ENCODE peak calls at places on chromosomes 4 and X, in five cellular contexts. L, C, F, S and J are unnamed samples.

GRCh38 chr4:93897559-93897958 is 69.0 kb downstream of the ATOH1 start:
- DNase-seq in S (no peak), L (no peak), C (peak), F (peak), J (peak)

GRCh38 chr4:31617667-31618066 is 897.5 kb downstream of the PCDH7 start:
- DNase-seq in L (no peak), C (no peak), S (no peak), F (no peak), J (no peak)

GRCh38 chr4:89353514-89353913 is 45.9 kb upstream of the GPRIN3 start:
- DNase-seq in S (no peak), C (no peak), F (no peak), L (no peak), J (no peak)

GRCh38 chrX:126456136-126456535 is 96.5 kb downstream of the DCAF12L1 start:
- DNase-seq in F (no peak), L (no peak), C (no peak), S (no peak), J (no peak)

GRCh38 chr4:149845643-149846208 is 30.1 kb upstream of the IQCM start:
- DNase-seq in S (no peak), F (no peak), L (no peak), C (no peak), J (no peak)

GRCh38 chr4:1204828-1205591 is 32.6 kb upstream of the SPON2 start:
- DNase-seq in F (no peak), S (no peak), C (peak), L (peak), J (no peak)

GRCh38 chrX:127726227-127726626 is 326.0 kb downstream of the ACTRT1 start:
- DNase-seq in F (no peak), S (no peak), L (no peak), C (no peak), J (no peak)

GRCh38 chrX:2595258-2595657 is 94.5 kb upstream of the DHRSX start:
- DNase-seq in C (no peak), L (no peak), S (no peak), F (no peak), J (no peak)

GRCh38 chr4:5730993-5731975 is 20.3 kb downstream of the EVC start:
- DNase-seq in S (no peak), L (no peak), C (no peak), F (no peak), J (no peak)

GRCh38 chr4:108637856-108638255 is 12.5 kb upstream of the OSTC start:
- DNase-seq in F (no peak), S (no peak), L (no peak), C (no peak), J (no peak)

GRCh38 chrX:120136128-120136527 is 20.4 kb upstream of the RHOXF1 start:
- DNase-seq in L (no peak), S (no peak), F (no peak), C (no peak), J (no peak)

GRCh38 chr4:126346654-126347053 is 1031.9 kb downstream of the FAT4 start:
- DNase-seq in L (no peak), F (no peak), S (no peak), C (peak), J (no peak)

GRCh38 chr4:142707397-142707796 is 138.7 kb downstream of the INPP4B start:
- DNase-seq in S (no peak), F (no peak), L (no peak), C (no peak), J (no peak)

GRCh38 chr4:61201562-61202099 is 1.5 kb downstream of the ADGRL3 start:
- DNase-seq in L (peak), C (peak), S (no peak), F (no peak), J (no peak)

GRCh38 chr4:127558489-127559407 is 74.0 kb upstream of the INTU start:
- DNase-seq in C (no peak), L (no peak), S (no peak), F (no peak), J (no peak)

GRCh38 chr4:88757067-88757466 is 59.4 kb upstream of the NAP1L5 start:
- DNase-seq in C (no peak), L (no peak), S (no peak), F (no peak), J (no peak)

GRCh38 chr4:41632481-41633073 is 94.6 kb downstream of the LIMCH1 start:
- DNase-seq in L (no peak), F (no peak), C (no peak), S (no peak), J (no peak)

GRCh38 chr4:122583906-122584305 is 37.0 kb downstream of the IL21 start:
- DNase-seq in C (no peak), S (no peak), F (no peak), L (no peak), J (no peak)

GRCh38 chr4:140448830-140449229 is 21.4 kb upstream of the CLGN start:
- DNase-seq in C (peak), L (no peak), S (no peak), F (no peak), J (no peak)

GRCh38 chr4:187006189-187006618 is 282.5 kb upstream of the FAT1 start:
- DNase-seq in C (no peak), S (no peak), L (no peak), F (no peak), J (no peak)

GRCh38 chrX:112470551-112470950 is 209.2 kb downstream of the LHFPL1 start:
- DNase-seq in S (no peak), L (no peak), C (no peak), F (no peak), J (no peak)

GRCh38 chr4:116395408-116395807 is 690.0 kb downstream of the TRAM1L1 start:
- DNase-seq in S (no peak), L (no peak), F (no peak), C (no peak), J (no peak)

GRCh38 chr4:42281324-42282020 is 115.8 kb upstream of the SHISA3 start:
- DNase-seq in C (no peak), L (no peak), F (no peak), S (no peak), J (no peak)

GRCh38 chr4:165133150-165133549 is 20.5 kb upstream of the TMEM192 start:
- DNase-seq in L (no peak), S (no peak), F (no peak), C (no peak), J (no peak)

GRCh38 chr4:154691229-154691628 is 52.6 kb upstream of the LRAT start:
- DNase-seq in L (no peak), C (no peak), S (no peak), F (no peak), J (no peak)

GRCh38 chr4:55340246-55340645 is 5.8 kb upstream of the SRD5A3 start:
- DNase-seq in L (no peak), C (no peak), F (no peak), S (no peak), J (no peak)

GRCh38 chr4:99062120-99062519 is 26.5 kb downstream of the ADH5 start:
- DNase-seq in F (no peak), S (no peak), L (no peak), C (no peak), J (no peak)

GRCh38 chrX:46588263-46588662 is 14.7 kb downstream of the CHST7 start:
- DNase-seq in S (no peak), L (peak), F (no peak), C (no peak), J (no peak)

GRCh38 chrX:46582964-46583363 is 9.4 kb downstream of the CHST7 start:
- DNase-seq in F (no peak), L (no peak), C (no peak), S (no peak), J (no peak)

GRCh38 chrX:46589977-46590723 is 16.6 kb downstream of the CHST7 start:
- DNase-seq in F (no peak), C (no peak), L (no peak), S (no peak), J (no peak)

GRCh38 chrX:46587158-46587557 is 13.6 kb downstream of the CHST7 start:
- DNase-seq in C (no peak), F (no peak), S (no peak), L (no peak), J (no peak)

GRCh38 chrX:46587753-46588171 is 14.2 kb downstream of the CHST7 start:
- DNase-seq in L (no peak), S (no peak), F (no peak), C (no peak), J (no peak)
- TF ChIP-seq JUND in L (no peak), S (no peak), F (no peak), C (no peak), J (no peak)

GRCh38 chrX:138769918-138770317 is 58.4 kb upstream of the FGF13 start:
- DNase-seq in S (no peak), F (no peak), L (no peak), C (no peak), J (no peak)

GRCh38 chrX:138763761-138764160 is 52.2 kb upstream of the FGF13 start:
- DNase-seq in L (no peak), S (no peak), F (no peak), C (no peak), J (peak)

GRCh38 chrX:138759217-138759943 is 47.9 kb upstream of the FGF13 start:
- DNase-seq in C (no peak), L (no peak), F (no peak), S (no peak), J (no peak)

GRCh38 chrX:138761380-138761779 is 49.9 kb upstream of the FGF13 start:
- DNase-seq in L (no peak), F (no peak), C (no peak), S (no peak), J (no peak)

GRCh38 chrX:138765061-138765460 is 53.5 kb upstream of the FGF13 start:
- DNase-seq in S (no peak), L (no peak), C (no peak), F (no peak), J (no peak)
- TF ChIP-seq JUND in S (no peak), L (no peak), C (no peak), F (no peak), J (no peak)

GRCh38 chr4:119870868-119871267 is 195.8 kb downstream of the MAD2L1 start:
- DNase-seq in S (no peak), L (no peak), F (no peak), C (no peak), J (no peak)
- TF ChIP-seq JUND in S (no peak), L (no peak), F (no peak), C (no peak), J (no peak)

GRCh38 chr4:155758500-155759371 is at the start of gene GUCY1B1:
- DNase-seq in S (peak), L (peak), C (peak), F (no peak), J (no peak)
- TF ChIP-seq JUND in S (no peak), L (no peak), C (no peak), F (no peak), J (no peak)

DNA sequence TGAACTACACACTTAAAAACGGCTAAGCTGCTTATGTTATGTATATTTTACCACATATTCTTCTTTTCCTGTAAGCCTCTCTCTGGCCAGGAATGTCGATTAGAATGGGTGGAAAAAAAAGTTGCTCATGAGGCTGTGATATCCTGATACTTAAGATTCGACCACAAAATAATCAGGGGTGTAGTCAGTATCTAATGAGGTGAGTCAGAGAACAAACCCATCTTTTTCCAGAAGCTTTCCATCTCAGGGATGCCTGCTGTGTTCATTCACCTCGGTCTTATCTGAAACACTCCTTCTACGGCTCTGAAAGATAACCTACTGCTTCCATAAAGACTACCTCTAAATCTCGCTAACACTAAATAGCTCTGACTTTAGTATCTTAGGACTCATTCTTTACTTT is 142.7 kb upstream of the MAP3K15 start:
- DNase-seq in L (no peak), F (no peak), S (no peak), C (no peak), J (no peak)
- TF ChIP-seq JUND in L (no peak), F (no peak), S (no peak), C (no peak), J (no peak)